ENCODE peak calls at places on chromosome 16, in nine cellular contexts. P is HFF-Myc, U is MM.1S, K is Right ventricle myocardium inferior, L is psoas muscle, Y is activated T-cell treated with anti-CD3 and anti-CD28 coated beads for 24 hours, B is HTR-8/SVneo, Q is Kasumi-1, G is ELF-1. I is an unnamed sample.

GRCh38 chr16:30948956-30949654 is at the start of gene ORAI3:
- DNase-seq in P (no peak), U (peak), K (peak), L (peak), Y (no peak), B (peak), Q (peak), G (peak), I (peak)

GRCh38 chr16:32116080-32116479 is 137.0 kb upstream of the TP53TG3D start:
- DNase-seq in P (no peak), U (peak), K (no peak), L (peak), Y (no peak), B (no peak), Q (no peak), G (peak), I (no peak)

GRCh38 chr16:87740909-87741424 is 24.8 kb downstream of the KLHDC4 start:
- DNase-seq in P (no peak), U (no peak), K (no peak), L (no peak), Y (no peak), B (no peak), Q (no peak), G (peak), I (no peak)

GRCh38 chr16:87809150-87809902 is 43.5 kb upstream of the KLHDC4 start:
- DNase-seq in P (no peak), U (peak), K (no peak), L (no peak), Y (no peak), B (peak), Q (no peak), G (no peak), I (no peak)

GRCh38 chr16:57405194-57405593 is 627 bp downstream of the CCL17 start:
- DNase-seq in P (no peak), U (no peak), K (no peak), L (no peak), Y (no peak), B (no peak), Q (no peak), G (no peak), I (no peak)

GRCh38 chr16:1474471-1474795 is 395 bp downstream of the CLCN7 start:
- DNase-seq in P (no peak), U (no peak), K (no peak), L (no peak), Y (no peak), B (no peak), Q (no peak), G (peak), I (peak)

GRCh38 chr16:63592852-63593251 is 1529.0 kb downstream of the CDH11 start:
- DNase-seq in P (no peak), U (no peak), K (no peak), L (no peak), Y (no peak), B (no peak), Q (no peak), G (no peak), I (no peak)

GRCh38 chr16:57549730-57550129 is 7.3 kb downstream of the ADGRG5 start:
- DNase-seq in P (no peak), U (peak), K (no peak), L (no peak), Y (no peak), B (no peak), Q (no peak), G (no peak), I (no peak)

GRCh38 chr16:83136419-83136818 is 509.6 kb downstream of the CDH13 start:
- DNase-seq in P (no peak), U (no peak), K (no peak), L (no peak), Y (no peak), B (no peak), Q (no peak), G (no peak), I (no peak)

GRCh38 chr16:55294947-55295346 is 29.1 kb upstream of the IRX6 start:
- DNase-seq in P (no peak), U (no peak), K (no peak), L (peak), Y (no peak), B (no peak), Q (no peak), G (peak), I (no peak)

GRCh38 chr16:85452364-85453178 is 160.6 kb upstream of the GSE1 start:
- DNase-seq in P (no peak), U (no peak), K (no peak), L (no peak), Y (no peak), B (no peak), Q (no peak), G (no peak), I (no peak)

GRCh38 chr16:14284930-14285541 is 213.9 kb downstream of the MRTFB start:
- DNase-seq in P (no peak), U (peak), K (peak), L (no peak), Y (no peak), B (peak), Q (peak), G (no peak), I (peak)

GRCh38 chr16:13631916-13632315 is 288.0 kb upstream of the ERCC4 start:
- DNase-seq in P (no peak), U (no peak), K (no peak), L (no peak), Y (no peak), B (no peak), Q (no peak), G (no peak), I (no peak)

GRCh38 chr16:27311449-27311831 is 2.3 kb upstream of the IL4R start:
- DNase-seq in P (peak), U (no peak), K (no peak), L (no peak), Y (no peak), B (no peak), Q (no peak), G (no peak), I (no peak)

GRCh38 chr16:56246051-56246817 is 54.9 kb downstream of the GNAO1 start:
- DNase-seq in P (peak), U (no peak), K (no peak), L (no peak), Y (no peak), B (peak), Q (no peak), G (peak), I (peak)

GRCh38 chr16:87392823-87393679 is 915 bp downstream of the MAP1LC3B start:
- DNase-seq in P (no peak), U (peak), K (no peak), L (no peak), Y (no peak), B (no peak), Q (peak), G (peak), I (peak)

GRCh38 chr16:86611958-86612357 is 33.6 kb downstream of the FOXL1 start:
- DNase-seq in P (no peak), U (no peak), K (no peak), L (no peak), Y (no peak), B (no peak), Q (no peak), G (no peak), I (no peak)

GRCh38 chr16:24721830-24722238 is 7.6 kb upstream of the TNRC6A start:
- DNase-seq in P (no peak), U (no peak), K (no peak), L (no peak), Y (peak), B (no peak), Q (no peak), G (no peak), I (no peak)

GRCh38 chr16:83903739-83904138 is 4.8 kb downstream of the MLYCD start:
- DNase-seq in P (no peak), U (no peak), K (peak), L (peak), Y (no peak), B (no peak), Q (no peak), G (no peak), I (no peak)

GRCh38 chr16:57873218-57873617 is 70.9 kb upstream of the KIFC3 start:
- DNase-seq in P (no peak), U (no peak), K (no peak), L (no peak), Y (no peak), B (no peak), Q (no peak), G (peak), I (peak)

GRCh38 chr16:83233153-83233552 is 574.6 kb upstream of the HSBP1 start:
- DNase-seq in P (no peak), U (no peak), K (no peak), L (no peak), Y (no peak), B (no peak), Q (no peak), G (no peak), I (no peak)

GRCh38 chr16:46857261-46857962 is 26.4 kb upstream of the C16orf87 start:
- DNase-seq in P (peak), U (peak), K (no peak), L (no peak), Y (no peak), B (peak), Q (peak), G (no peak), I (peak)

GRCh38 chr16:67514382-67514828 is 14.2 kb upstream of the RIPOR1 start:
- DNase-seq in P (peak), U (peak), K (peak), L (peak), Y (peak), B (no peak), Q (peak), G (peak), I (peak)